ENCODE peak calls at places on chromosomes 7 and 10, in nine cellular contexts. V, Y, D, Z, Q, M, P, I and O are unnamed samples.

GRCh38 chr10:17056781-17057191 is 72.8 kb downstream of the CUBN start:
- DNase-seq in V (no peak), Y (no peak), D (peak), Z (no peak), Q (no peak), M (no peak), P (peak), I (no peak), O (no peak)

GRCh38 chr10:6014241-6014761 is 37.0 kb upstream of the IL15RA start:
- DNase-seq in V (no peak), Y (no peak), D (peak), Z (peak), Q (peak), M (peak), P (no peak), I (no peak), O (peak)

GRCh38 chr10:100889546-100889945 is 23.2 kb upstream of the SLF2 start:
- DNase-seq in V (no peak), Y (peak), D (no peak), Z (no peak), Q (no peak), M (no peak), P (no peak), I (no peak), O (peak)

GRCh38 chr10:119872860-119873671 is 423 bp upstream of the MCMBP start:
- DNase-seq in V (peak), Y (peak), D (peak), Z (peak), Q (peak), M (peak), P (peak), I (no peak), O (peak)

GRCh38 chr10:74121368-74121767 is 29.3 kb downstream of the AP3M1 start:
- DNase-seq in V (no peak), Y (no peak), D (no peak), Z (no peak), Q (no peak), M (no peak), P (no peak), I (no peak), O (no peak)

GRCh38 chr7:6258440-6259182 is 13.8 kb downstream of the CYTH3 start:
- DNase-seq in V (no peak), Y (no peak), D (peak), Z (no peak), Q (no peak), M (no peak), P (peak), I (no peak), O (no peak)

GRCh38 chr7:45224832-45225231 is 67.2 kb downstream of the RAMP3 start:
- DNase-seq in V (no peak), Y (no peak), D (no peak), Z (peak), Q (no peak), M (no peak), P (no peak), I (no peak), O (no peak)

GRCh38 chr10:108632044-108632443 is 1291.3 kb downstream of the XPNPEP1 start:
- DNase-seq in V (no peak), Y (no peak), D (peak), Z (no peak), Q (no peak), M (no peak), P (no peak), I (no peak), O (no peak)

GRCh38 chr10:787933-788651 is 98.6 kb upstream of the DIP2C start:
- DNase-seq in V (no peak), Y (peak), D (no peak), Z (no peak), Q (no peak), M (no peak), P (no peak), I (no peak), O (no peak)

GRCh38 chr7:149734514-149735075 is 38.8 kb downstream of the ZNF467 start:
- DNase-seq in V (no peak), Y (no peak), D (no peak), Z (no peak), Q (no peak), M (no peak), P (no peak), I (no peak), O (no peak)

GRCh38 chr7:646951-647350 is 79.5 kb upstream of the DNAAF5 start:
- DNase-seq in V (no peak), Y (no peak), D (no peak), Z (no peak), Q (no peak), M (no peak), P (no peak), I (no peak), O (no peak)

GRCh38 chr7:149853157-149853556 is 15.0 kb downstream of the ZNF862 start:
- DNase-seq in V (no peak), Y (peak), D (no peak), Z (no peak), Q (no peak), M (no peak), P (no peak), I (no peak), O (no peak)

GRCh38 chr7:2691223-2691818 is 3.3 kb downstream of the AMZ1 start:
- DNase-seq in V (no peak), Y (no peak), D (no peak), Z (no peak), Q (no peak), M (no peak), P (no peak), I (no peak), O (no peak)

GRCh38 chr10:6625428-6625827 is 45.4 kb upstream of the PRKCQ start:
- DNase-seq in V (no peak), Y (no peak), D (no peak), Z (no peak), Q (no peak), M (no peak), P (no peak), I (no peak), O (no peak)

GRCh38 chr10:44399478-44400451 is 14.9 kb upstream of the CXCL12 start:
- DNase-seq in V (no peak), Y (no peak), D (peak), Z (no peak), Q (no peak), M (no peak), P (peak), I (peak), O (no peak)

GRCh38 chr10:131448883-131449282 is 137.4 kb upstream of the TCERG1L start:
- DNase-seq in V (no peak), Y (no peak), D (no peak), Z (no peak), Q (no peak), M (no peak), P (no peak), I (no peak), O (no peak)

GRCh38 chr7:2306688-2307087 is 7.6 kb downstream of the SNX8 start:
- DNase-seq in V (no peak), Y (no peak), D (no peak), Z (no peak), Q (no peak), M (no peak), P (no peak), I (no peak), O (no peak)

GRCh38 chr7:23043441-23043840 is 29.5 kb upstream of the HYCC1 start:
- DNase-seq in V (no peak), Y (no peak), D (peak), Z (no peak), Q (no peak), M (no peak), P (no peak), I (no peak), O (no peak)

GRCh38 chr10:49650724-49651034 is 28.8 kb upstream of the C10orf53 start:
- DNase-seq in V (no peak), Y (peak), D (no peak), Z (no peak), Q (no peak), M (no peak), P (no peak), I (no peak), O (no peak)

GRCh38 chr10:6647811-6648526 is 67.9 kb upstream of the PRKCQ start:
- DNase-seq in V (peak), Y (peak), D (peak), Z (peak), Q (peak), M (no peak), P (no peak), I (no peak), O (peak)

GRCh38 chr7:36198854-36199266 is 45.8 kb downstream of the EEPD1 start:
- DNase-seq in V (no peak), Y (peak), D (peak), Z (no peak), Q (no peak), M (no peak), P (no peak), I (no peak), O (no peak)

GRCh38 chr10:3330687-3331086 is 158.1 kb upstream of the PITRM1 start:
- DNase-seq in V (no peak), Y (peak), D (peak), Z (no peak), Q (no peak), M (no peak), P (no peak), I (peak), O (no peak)